ENCODE peak calls at places on chromosome 18, in eight cellular contexts. L is brain microvascular endothelial cell, D is RWPE1, R is HFF-Myc, I is mucosa of descending colon, A is left ventricle myocardium inferior, Y is OCI-LY7, H is stomach. S is an unnamed sample.

GRCh38 chr18:79955302-79956075 is 4.0 kb upstream of the SLC66A2 start:
- DNase-seq in H (no peak), L (no peak), Y (no peak), R (no peak), D (no peak), A (no peak), I (peak), S (peak)

GRCh38 chr18:9735879-9736278 is 27.8 kb downstream of the RAB31 start:
- DNase-seq in A (no peak), H (no peak), D (no peak), I (no peak), R (no peak), L (no peak), Y (no peak), S (no peak)

GRCh38 chr18:73829146-73829545 is 318.5 kb downstream of the FBXO15 start:
- DNase-seq in I (no peak), R (no peak), A (peak), Y (no peak), H (no peak), D (no peak), L (no peak), S (no peak)

GRCh38 chr18:75422341-75422910 is 5.1 kb downstream of the SMIM21 start:
- DNase-seq in R (no peak), D (no peak), L (no peak), I (no peak), A (no peak), H (no peak), Y (no peak), S (no peak)

GRCh38 chr18:62066121-62066818 is 120.6 kb downstream of the PIGN start:
- DNase-seq in R (no peak), D (no peak), I (no peak), Y (no peak), A (no peak), H (no peak), L (no peak), S (no peak)

GRCh38 chr18:5468394-5468793 is 75.4 kb downstream of the EPB41L3 start:
- DNase-seq in H (no peak), R (no peak), I (no peak), L (no peak), D (no peak), A (no peak), Y (no peak), S (no peak)

GRCh38 chr18:30970201-30970816 is 72.2 kb downstream of the DSC3 start:
- DNase-seq in A (no peak), I (peak), R (peak), L (peak), Y (peak), D (peak), H (no peak), S (no peak)

GRCh38 chr18:7221424-7222155 is 9.3 kb upstream of the LRRC30 start:
- DNase-seq in R (peak), Y (peak), D (peak), A (no peak), H (no peak), I (peak), L (peak), S (peak)

GRCh38 chr18:57542801-57543427 is 43.6 kb downstream of the FECH start:
- DNase-seq in I (no peak), A (no peak), D (no peak), Y (no peak), L (peak), H (no peak), R (peak), S (no peak)

GRCh38 chr18:55694291-55694690 is 106.3 kb upstream of the TCF4 start:
- DNase-seq in A (no peak), L (no peak), I (no peak), D (no peak), Y (no peak), R (no peak), H (no peak), S (no peak)

GRCh38 chr18:35378206-35378795 is 1.2 kb upstream of the ZNF396 start:
- DNase-seq in I (no peak), H (no peak), A (no peak), Y (no peak), D (no peak), L (no peak), R (no peak), S (no peak)

GRCh38 chr18:63315879-63316278 is 3.7 kb downstream of the BCL2 start:
- DNase-seq in R (no peak), A (no peak), I (no peak), Y (no peak), H (no peak), L (no peak), D (no peak), S (no peak)

GRCh38 chr18:62974388-62974787 is 259.0 kb downstream of the PHLPP1 start:
- DNase-seq in L (no peak), D (no peak), Y (no peak), A (no peak), H (no peak), I (no peak), R (no peak), S (no peak)

GRCh38 chr18:12652861-12653401 is 5.0 kb downstream of the SPIRE1 start:
- DNase-seq in A (no peak), D (no peak), Y (no peak), I (no peak), R (no peak), L (no peak), H (no peak), S (peak)

GRCh38 chr18:47798366-47798765 is 132.1 kb downstream of the SMAD2 start:
- DNase-seq in Y (no peak), L (no peak), A (no peak), H (no peak), D (no peak), I (no peak), R (no peak), S (no peak)

GRCh38 chr18:30358545-30358944 is 684.0 kb downstream of the DSC3 start:
- DNase-seq in A (no peak), I (no peak), D (peak), Y (no peak), H (no peak), L (no peak), R (no peak), S (no peak)

GRCh38 chr18:54020971-54021370 is 203.5 kb downstream of the MBD2 start:
- DNase-seq in Y (no peak), H (no peak), R (no peak), D (no peak), I (no peak), L (no peak), A (no peak), S (no peak)

GRCh38 chr18:37294951-37295350 is 270.6 kb downstream of the CELF4 start:
- DNase-seq in D (no peak), Y (peak), I (peak), H (no peak), R (no peak), L (peak), A (no peak), S (peak)

GRCh38 chr18:72419914-72420313 is 124.2 kb downstream of the CBLN2 start:
- DNase-seq in D (no peak), I (no peak), Y (no peak), H (no peak), L (no peak), A (no peak), R (no peak), S (no peak)

GRCh38 chr18:23716516-23716915 is 27.3 kb downstream of the LAMA3 start:
- DNase-seq in Y (no peak), R (no peak), H (no peak), I (no peak), A (no peak), L (peak), D (peak), S (no peak)

GRCh38 chr18:25445430-25445829 is 93.5 kb upstream of the ZNF521 start:
- DNase-seq in L (no peak), D (no peak), Y (no peak), A (no peak), H (no peak), R (no peak), I (no peak), S (no peak)

DNA sequence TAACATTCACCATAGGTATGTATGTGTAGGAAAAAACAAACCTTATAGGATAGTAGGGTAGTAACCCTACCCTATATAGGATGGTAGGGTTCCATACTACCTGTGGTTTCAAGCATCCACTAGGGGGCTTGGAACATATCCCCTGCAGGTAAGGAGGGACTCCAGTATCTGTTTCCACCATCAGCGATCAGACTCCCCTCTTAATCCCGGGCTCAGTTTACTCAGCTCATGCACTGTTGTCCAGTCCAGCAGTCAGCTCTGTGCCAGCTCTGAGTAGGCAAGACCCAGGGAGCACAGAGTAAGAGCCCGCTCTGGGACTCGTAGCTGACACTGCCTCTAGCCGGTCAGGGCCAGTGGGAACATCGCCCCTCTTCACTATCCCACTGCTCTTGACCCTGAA is 61.7 kb downstream of the MEX3C start:
- DNase-seq in H (no peak), Y (peak), I (peak), D (no peak), L (no peak), R (no peak), A (no peak), S (no peak)
- TF ChIP-seq CTCF in H (peak), Y (peak), I (no peak), D (no peak), L (peak), R (peak), A (peak), S (peak)

DNA sequence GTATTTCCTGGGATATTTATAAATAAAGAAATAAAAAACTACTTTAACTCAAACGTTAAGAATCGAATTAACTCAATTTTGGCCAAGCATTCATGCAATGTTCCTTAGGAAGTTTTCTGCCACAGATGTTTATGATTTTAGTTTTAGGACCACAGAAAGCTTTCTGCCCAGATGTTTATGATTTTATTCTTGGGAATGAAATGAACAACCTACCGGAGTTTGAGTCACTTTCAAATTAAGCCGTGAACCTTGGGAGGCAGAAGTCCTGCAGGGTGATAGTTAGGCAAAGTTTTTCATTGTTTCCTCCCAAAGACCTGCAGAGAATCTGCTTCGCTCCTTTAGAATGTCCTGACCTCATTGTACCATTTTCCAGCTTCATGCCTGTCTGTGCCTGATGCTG is 34.7 kb upstream of the MBP start:
- DNase-seq in Y (no peak), D (no peak), H (no peak), L (no peak), A (no peak), I (no peak), R (peak), S (no peak)
- TF ChIP-seq CTCF in Y (no peak), D (no peak), H (no peak), L (no peak), A (no peak), I (no peak), R (no peak), S (no peak)

GRCh38 chr18:49725809-49726514 is 87.4 kb downstream of the ACAA2 start:
- DNase-seq in H (no peak), R (peak), Y (no peak), I (peak), A (peak), D (no peak), L (peak), S (no peak)
- TF ChIP-seq CTCF in H (no peak), R (no peak), Y (no peak), I (no peak), A (no peak), D (no peak), L (peak), S (no peak)

GRCh38 chr18:58611471-58612131 is 17.3 kb downstream of the ALPK2 start:
- DNase-seq in R (no peak), L (peak), H (no peak), D (no peak), A (no peak), I (no peak), Y (no peak), S (no peak)
- TF ChIP-seq CTCF in R (no peak), L (no peak), H (no peak), D (no peak), A (no peak), I (no peak), Y (no peak), S (no peak)

GRCh38 chr18:10965104-10965503 is 184.3 kb downstream of the PIEZO2 start:
- DNase-seq in D (no peak), Y (no peak), H (no peak), I (no peak), R (no peak), L (no peak), A (no peak), S (no peak)
- TF ChIP-seq CTCF in D (no peak), Y (no peak), H (no peak), I (no peak), R (no peak), L (peak), A (no peak), S (no peak)

GRCh38 chr18:78873916-78874505 is 105.6 kb upstream of the SALL3 start:
- DNase-seq in I (no peak), R (no peak), H (no peak), Y (no peak), L (no peak), D (no peak), A (no peak), S (no peak)

GRCh38 chr18:78878335-78878734 is 101.3 kb upstream of the SALL3 start:
- DNase-seq in R (no peak), A (no peak), L (no peak), Y (no peak), I (no peak), D (no peak), H (no peak), S (no peak)

GRCh38 chr18:78875998-78876650 is 103.5 kb upstream of the SALL3 start:
- DNase-seq in A (no peak), I (no peak), H (no peak), L (no peak), D (no peak), R (no peak), Y (no peak), S (no peak)

GRCh38 chr18:78876868-78877267 is 102.8 kb upstream of the SALL3 start:
- DNase-seq in L (no peak), Y (no peak), D (no peak), H (no peak), A (no peak), I (no peak), R (no peak), S (no peak)

DNA sequence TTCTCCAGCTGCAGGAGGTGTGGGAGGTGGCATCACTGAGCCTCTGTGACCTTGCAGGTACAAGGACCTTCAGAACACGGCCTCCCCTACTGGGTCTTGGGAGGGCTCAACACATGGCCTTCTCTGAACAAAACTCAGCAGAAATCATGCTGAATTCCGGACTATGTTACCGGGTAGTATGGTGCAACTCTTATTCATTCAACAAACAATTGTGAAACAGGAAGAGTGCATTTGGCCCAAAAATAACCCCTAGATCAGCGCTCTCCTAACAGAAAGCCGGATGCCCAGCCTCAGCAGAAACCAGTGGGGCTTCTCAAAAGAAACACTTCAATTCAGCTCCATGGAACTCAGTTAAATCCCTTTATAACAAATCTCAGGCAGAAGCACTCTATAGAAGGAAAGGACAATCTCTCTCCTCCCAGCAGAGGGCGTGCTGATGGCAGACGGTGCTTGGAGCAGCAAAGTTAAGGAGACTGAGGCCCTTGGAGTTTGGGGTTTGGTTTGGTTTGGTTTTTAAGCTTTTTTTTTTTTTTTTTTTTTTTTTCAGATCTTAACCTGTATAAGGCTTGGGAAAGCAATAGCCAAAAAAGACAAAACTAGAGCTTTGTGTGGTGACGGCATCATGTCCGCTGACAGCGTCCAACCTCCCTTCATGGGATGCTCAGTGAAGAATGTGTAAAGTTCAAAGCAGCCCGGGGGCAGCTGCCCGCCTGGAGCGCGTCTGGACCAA is 104.2 kb upstream of the SALL3 start:
- DNase-seq in D (peak), I (peak), L (no peak), A (no peak), R (no peak), Y (peak), H (no peak), S (peak)
- TF ChIP-seq CTCF in D (peak), I (peak), L (peak), A (peak), R (no peak), Y (peak), H (no peak), S (peak)